ENCODE peak calls at places on chromosomes 2 and 18, in eight cellular contexts. P is NCI-H69; B is stimulated activated CD4-positive, alpha-beta T cell treated with anti-CD3 and anti-CD28 coated beads, TNF-alpha, amount 100 ng/mL, for 24 hours; I is NCI-H2171 treated with DMSO at 0.1 percent for 48 hours; V is right cardiac atrium; X is right atrium auricular region; D is thoracic aorta; W is GOT3. K is an unnamed sample.

GRCh38 chr18:54444309-54444914 is 86.7 kb downstream of the C18orf54 start:
- DNase-seq in W (no peak), V (peak; percentile 56), I (peak; percentile 16), B (no peak), X (no peak), D (no peak), P (peak; percentile 71), K (peak; percentile 61)

GRCh38 chr18:2913398-2914005 is 66.7 kb downstream of the EMILIN2 start:
- DNase-seq in X (peak; percentile 55), W (no peak), D (no peak), P (no peak), I (no peak), V (no peak), B (no peak), K (no peak)

GRCh38 chr2:168462543-168463045 is 6.5 kb downstream of the CERS6 start:
- DNase-seq in X (no peak), V (no peak), P (no peak), W (no peak), I (no peak), B (no peak), D (no peak), K (no peak)

GRCh38 chr2:188450740-188451480 is 159.2 kb downstream of the GULP1 start:
- DNase-seq in B (no peak), D (no peak), W (no peak), P (peak; percentile 29), I (no peak), V (no peak), X (no peak), K (no peak)

GRCh38 chr2:137966043-137966442 is 1.8 kb downstream of the HNMT start:
- DNase-seq in X (no peak), D (no peak), V (no peak), W (no peak), I (no peak), P (no peak), B (no peak), K (no peak)

GRCh38 chr2:231364961-231365810 is 30.3 kb upstream of the B3GNT7 start:
- DNase-seq in P (peak; percentile 85), D (no peak), B (no peak), V (no peak), X (no peak), I (peak; percentile 66), W (peak; percentile 22), K (no peak)

GRCh38 chr2:173568054-173568453 is 213.4 kb downstream of the CDCA7 start:
- DNase-seq in I (no peak), X (no peak), B (no peak), W (no peak), V (no peak), P (peak; percentile 11), D (no peak), K (no peak)

GRCh38 chr2:169999041-169999440 is 171.8 kb downstream of the UBR3 start:
- DNase-seq in P (no peak), W (no peak), V (no peak), X (no peak), I (peak; percentile 95), B (no peak), D (no peak), K (no peak)

GRCh38 chr2:69934614-69934908 is 19.7 kb downstream of the MXD1 start:
- DNase-seq in V (no peak), I (no peak), W (no peak), P (no peak), D (no peak), X (no peak), B (no peak), K (no peak)

GRCh38 chr2:53036196-53036595 is 731.4 kb upstream of the CHAC2 start:
- DNase-seq in I (no peak), W (no peak), D (no peak), P (no peak), X (no peak), V (no peak), B (no peak), K (no peak)

GRCh38 chr2:230721712-230722111 is 9.1 kb downstream of the CAB39 start:
- DNase-seq in D (no peak), B (no peak), W (no peak), I (no peak), P (no peak), X (no peak), V (no peak), K (no peak)

GRCh38 chr2:26561918-26562810 is 79.0 kb downstream of the CIB4 start:
- DNase-seq in W (no peak), I (peak; percentile 70), D (no peak), P (peak; percentile 90), B (peak; percentile 8), V (peak; percentile 85), X (no peak), K (peak; percentile 64)

GRCh38 chr2:20674309-20674965 is 7.5 kb downstream of the GDF7 start:
- DNase-seq in P (no peak), I (no peak), V (no peak), X (no peak), B (no peak), D (no peak), W (no peak), K (no peak)

GRCh38 chr2:164700390-164700789 is 79.1 kb upstream of the GRB14 start:
- DNase-seq in D (no peak), X (no peak), P (no peak), I (no peak), V (no peak), B (no peak), W (no peak), K (no peak)

GRCh38 chr2:55721601-55722215 is 28.1 kb upstream of the PNPT1 start:
- DNase-seq in P (no peak), W (no peak), X (no peak), I (no peak), D (no peak), V (no peak), B (no peak), K (no peak)

GRCh38 chr2:96668771-96669170 is 26.2 kb downstream of the FER1L5 start:
- DNase-seq in B (no peak), D (no peak), P (no peak), X (no peak), I (no peak), V (no peak), W (no peak), K (no peak)

GRCh38 chr2:146131785-146132184 is 1611.9 kb upstream of the ZEB2 start:
- DNase-seq in W (no peak), I (no peak), P (no peak), D (no peak), B (no peak), V (no peak), X (no peak), K (no peak)

GRCh38 chr2:70360661-70361316 is 58.9 kb upstream of the FAM136A start:
- DNase-seq in P (no peak), X (no peak), W (no peak), D (no peak), V (no peak), I (no peak), B (no peak), K (no peak)

GRCh38 chr2:101399001-101399794 is 11.9 kb upstream of the CREG2 start:
- DNase-seq in V (no peak), I (peak; percentile 91), X (no peak), P (no peak), B (no peak), W (no peak), D (no peak), K (no peak)